ENCODE peak calls at places on chromosomes 7 and 10, in seven cellular contexts. K is nucleus accumbens; J is SK-N-SH; W is activated T-cell treated with anti-CD3 and anti-CD28 coated beads, Interleukin-2, amount 50 U/mL, for 72 hours; Y is fibroblast of lung; R is GM04504; N is activated T-helper 1 cell treated with Interleukin-2 at 50 U/mL for 16 hours. F is an unnamed sample.

GRCh38 chr10:72259491-72260214 is 14.1 kb upstream of the DDIT4 start:
- DNase-seq in K (no peak), Y (peak), W (peak), N (no peak), J (peak), R (no peak), F (no peak)

GRCh38 chr7:151048911-151049463 is 656 bp downstream of the ASIC3 start:
- DNase-seq in K (no peak), R (no peak), N (no peak), W (no peak), J (no peak), Y (no peak), F (no peak)

GRCh38 chr7:73725703-73726466 is 6.4 kb upstream of the STX1A start:
- DNase-seq in N (peak), W (peak), R (no peak), J (peak), Y (peak), K (peak), F (peak)

GRCh38 chr7:109984726-109985125 is 1106.2 kb upstream of the LRRN3 start:
- DNase-seq in W (no peak), Y (no peak), J (no peak), K (no peak), R (no peak), N (no peak), F (no peak)

GRCh38 chr7:130875265-130875741 is 141.3 kb upstream of the KLF14 start:
- DNase-seq in J (peak), N (no peak), R (no peak), W (peak), Y (peak), K (no peak), F (no peak)

GRCh38 chr7:155202106-155202871 is 95.4 kb upstream of the INSIG1 start:
- DNase-seq in J (no peak), Y (no peak), K (no peak), N (no peak), W (no peak), R (no peak), F (no peak)

GRCh38 chr7:46583606-46584005 is 662.5 kb upstream of the IGFBP3 start:
- DNase-seq in Y (peak), W (no peak), N (no peak), J (no peak), R (peak), K (no peak), F (no peak)

GRCh38 chr10:14879055-14879800 is 562 bp downstream of the SUV39H2 start:
- DNase-seq in J (no peak), R (no peak), N (peak), K (no peak), Y (peak), W (peak), F (peak)

GRCh38 chr10:115129752-115130151 is 36.6 kb downstream of the ATRNL1 start:
- DNase-seq in W (no peak), N (no peak), R (peak), K (no peak), Y (peak), J (peak), F (no peak)

GRCh38 chr10:33179056-33179455 is 155.4 kb downstream of the NRP1 start:
- DNase-seq in K (no peak), R (no peak), Y (no peak), N (no peak), W (no peak), J (no peak), F (no peak)

GRCh38 chr7:105224884-105225651 is 163.7 kb downstream of the SRPK2 start:
- DNase-seq in K (no peak), N (no peak), Y (peak), W (peak), R (peak), J (peak), F (no peak)

GRCh38 chr7:87816389-87816788 is 59.8 kb downstream of the SLC25A40 start:
- DNase-seq in N (no peak), W (no peak), R (no peak), K (no peak), J (no peak), Y (no peak), F (no peak)

GRCh38 chr10:4755286-4756009 is 70.6 kb upstream of the AKR1E2 start:
- DNase-seq in K (no peak), R (no peak), Y (no peak), J (no peak), W (no peak), N (no peak), F (no peak)

GRCh38 chr7:76303829-76304505 is 1.5 kb downstream of the HSPB1 start:
- DNase-seq in W (no peak), K (no peak), R (no peak), J (no peak), Y (no peak), N (no peak), F (no peak)

GRCh38 chr10:28047061-28047460 is 48.2 kb upstream of the ODAD2 start:
- DNase-seq in W (no peak), Y (no peak), N (no peak), K (no peak), J (no peak), R (no peak), F (no peak)

GRCh38 chr7:134567368-134567767 is 18.5 kb downstream of the AKR1B15 start:
- DNase-seq in Y (no peak), W (no peak), K (no peak), R (no peak), N (no peak), J (no peak), F (no peak)

GRCh38 chr10:99872367-99873162 is 90.1 kb downstream of the ABCC2 start:
- DNase-seq in K (no peak), W (no peak), J (no peak), N (no peak), R (no peak), Y (no peak), F (no peak)

GRCh38 chr10:102101152-102101551 is 19.0 kb downstream of the LDB1 start:
- DNase-seq in J (no peak), Y (no peak), W (no peak), K (no peak), N (no peak), R (no peak), F (no peak)

GRCh38 chr10:130194991-130195645 is 58.9 kb downstream of the GLRX3 start:
- DNase-seq in Y (no peak), J (no peak), K (no peak), W (no peak), R (no peak), N (no peak), F (no peak)

GRCh38 chr10:49379596-49380410 is 16.1 kb downstream of the DRGX start:
- DNase-seq in R (no peak), J (no peak), K (no peak), W (no peak), Y (no peak), N (no peak), F (no peak)

GRCh38 chr10:44983066-44983894 is 4.7 kb upstream of the DEPP1 start:
- DNase-seq in W (no peak), Y (no peak), R (no peak), K (no peak), J (no peak), N (no peak), F (no peak)

GRCh38 chr10:131998845-131999681 is 17.3 kb upstream of the BNIP3 start:
- DNase-seq in W (no peak), J (no peak), K (no peak), N (no peak), Y (no peak), R (no peak), F (no peak)

GRCh38 chr7:138887872-138888656 is 90.1 kb upstream of the ATP6V0A4 start:
- DNase-seq in N (no peak), W (no peak), J (no peak), R (no peak), Y (no peak), K (no peak), F (no peak)

GRCh38 chr10:79092292-79092896 is 23.6 kb downstream of the ZMIZ1 start:
- DNase-seq in Y (no peak), R (no peak), N (no peak), J (no peak), K (no peak), W (no peak), F (no peak)

GRCh38 chr10:87872828-87873227 is 9.4 kb downstream of the PTEN start:
- DNase-seq in N (no peak), W (no peak), R (no peak), Y (no peak), J (no peak), K (no peak), F (no peak)

GRCh38 chr7:51229620-51230323 is 86.8 kb downstream of the COBL start:
- DNase-seq in N (no peak), K (no peak), Y (no peak), J (no peak), W (no peak), R (no peak), F (no peak)

GRCh38 chr7:2353650-2354172 is 916 bp upstream of the EIF3B start:
- DNase-seq in N (peak), R (peak), Y (peak), W (peak), J (peak), K (peak), F (peak)